ENCODE peak calls at places on chromosomes 7 and 10, in ten cellular contexts. M is GM13977, Z is WERI-Rb-1, X is spleen, C is ascending aorta, R is kidney epithelial cell, O is heart left ventricle, N is dorsolateral prefrontal cortex, T is CD14-positive monocyte, J is B cell. A is an unnamed sample.

GRCh38 chr7:102983602-102984001 is 70.8 kb downstream of the LRRC17 start:
- DNase-seq in M (no peak), Z (no peak), X (no peak), C (no peak), R (no peak), O (no peak), N (no peak), T (no peak), J (no peak), A (no peak)

GRCh38 chr10:6009159-6009558 is 31.8 kb upstream of the IL15RA start:
- DNase-seq in M (no peak), Z (no peak), X (no peak), C (no peak), R (no peak), O (no peak), N (no peak), T (no peak), J (no peak), A (no peak)

GRCh38 chr10:84265378-84265777 is 20.5 kb downstream of the RGR start:
- DNase-seq in M (no peak), Z (no peak), X (no peak), C (no peak), R (no peak), O (no peak), N (no peak), T (no peak), J (no peak), A (no peak)

GRCh38 chr7:37052673-37053072 is 328.4 kb upstream of the AOAH start:
- DNase-seq in M (no peak), Z (no peak), X (no peak), C (no peak), R (no peak), O (no peak), N (no peak), T (no peak), J (no peak), A (peak)

GRCh38 chr7:46723742-46724141 is 802.7 kb upstream of the IGFBP3 start:
- DNase-seq in M (no peak), Z (no peak), X (no peak), C (no peak), R (no peak), O (no peak), N (no peak), T (no peak), J (no peak), A (no peak)

GRCh38 chr7:5526190-5527037 is 102.8 kb upstream of the TNRC18 start:
- DNase-seq in M (no peak), Z (no peak), X (peak), C (no peak), R (no peak), O (peak), N (no peak), T (no peak), J (no peak), A (no peak)

GRCh38 chr7:119935418-119936025 is 337.5 kb upstream of the KCND2 start:
- DNase-seq in M (peak), Z (no peak), X (no peak), C (no peak), R (no peak), O (no peak), N (no peak), T (no peak), J (no peak), A (peak)

GRCh38 chr10:24156686-24157085 is 52.3 kb upstream of the KIAA1217 start:
- DNase-seq in M (no peak), Z (no peak), X (no peak), C (no peak), R (peak), O (no peak), N (no peak), T (no peak), J (no peak), A (no peak)

GRCh38 chr7:2032030-2032875 is 200.5 kb downstream of the MAD1L1 start:
- DNase-seq in M (no peak), Z (no peak), X (peak), C (no peak), R (no peak), O (peak), N (no peak), T (peak), J (no peak), A (no peak)

GRCh38 chr10:66931949-66932343 is 6.1 kb downstream of the LRRTM3 start:
- DNase-seq in M (no peak), Z (no peak), X (no peak), C (no peak), R (no peak), O (no peak), N (peak), T (no peak), J (no peak), A (no peak)

GRCh38 chr7:81482600-81483186 is 287.2 kb downstream of the HGF start:
- DNase-seq in M (peak), Z (no peak), X (no peak), C (no peak), R (no peak), O (no peak), N (no peak), T (no peak), J (no peak), A (peak)

GRCh38 chr10:24307173-24307572 is 98.2 kb downstream of the KIAA1217 start:
- DNase-seq in M (no peak), Z (no peak), X (no peak), C (no peak), R (no peak), O (no peak), N (no peak), T (no peak), J (no peak), A (no peak)

GRCh38 chr7:155858521-155859061 is 46.3 kb upstream of the SHH start:
- DNase-seq in M (no peak), Z (no peak), X (peak), C (no peak), R (peak), O (no peak), N (no peak), T (no peak), J (no peak), A (no peak)

GRCh38 chr7:74230446-74231231 is 20.8 kb downstream of the LAT2 start:
- DNase-seq in M (peak), Z (no peak), X (no peak), C (no peak), R (no peak), O (no peak), N (no peak), T (peak), J (no peak), A (peak)

GRCh38 chr7:35537067-35538023 is 157.6 kb downstream of the HERPUD2 start:
- DNase-seq in M (peak), Z (peak), X (peak), C (no peak), R (peak), O (peak), N (peak), T (peak), J (peak), A (peak)

GRCh38 chr7:140570120-140570519 is 70.5 kb downstream of the DENND2A start:
- DNase-seq in M (no peak), Z (no peak), X (peak), C (no peak), R (no peak), O (peak), N (no peak), T (no peak), J (no peak), A (no peak)

GRCh38 chr10:110643670-110644597 is at the start of gene RBM20:
- DNase-seq in M (peak), Z (peak), X (peak), C (no peak), R (no peak), O (peak), N (no peak), T (no peak), J (peak), A (peak)

GRCh38 chr7:157021893-157022680 is 11.6 kb upstream of the MNX1 start:
- DNase-seq in M (no peak), Z (no peak), X (peak), C (no peak), R (no peak), O (no peak), N (no peak), T (no peak), J (no peak), A (no peak)

GRCh38 chr7:38773430-38773829 is 135.6 kb downstream of the VPS41 start:
- DNase-seq in M (no peak), Z (no peak), X (no peak), C (no peak), R (no peak), O (no peak), N (no peak), T (no peak), J (no peak), A (no peak)

GRCh38 chr7:45179666-45180065 is 22.1 kb downstream of the RAMP3 start:
- DNase-seq in M (no peak), Z (no peak), X (peak), C (no peak), R (no peak), O (no peak), N (no peak), T (no peak), J (no peak), A (no peak)

GRCh38 chr10:72935358-72935757 is 19.2 kb downstream of the PLA2G12B start:
- DNase-seq in M (no peak), Z (no peak), X (no peak), C (no peak), R (peak), O (no peak), N (no peak), T (no peak), J (no peak), A (no peak)

GRCh38 chr7:72183835-72184234 is 228.3 kb downstream of the CALN1 start:
- DNase-seq in M (no peak), Z (peak), X (no peak), C (no peak), R (no peak), O (no peak), N (no peak), T (no peak), J (no peak), A (no peak)

GRCh38 chr10:119541459-119542356 is 811 bp downstream of the RGS10 start:
- DNase-seq in M (peak), Z (no peak), X (peak), C (no peak), R (no peak), O (peak), N (no peak), T (no peak), J (peak), A (peak)

GRCh38 chr10:124017729-124018128 is 75.7 kb downstream of the CHST15 start:
- DNase-seq in M (no peak), Z (no peak), X (peak), C (no peak), R (no peak), O (no peak), N (no peak), T (no peak), J (no peak), A (no peak)
- TF ChIP-seq CTCF in M (no peak), Z (peak), X (no peak), C (no peak), R (no peak), O (no peak), N (no peak), T (no peak), J (no peak), A (no peak)

GRCh38 chr10:69744971-69745370 is 56.7 kb upstream of the COL13A1 start:
- DNase-seq in M (no peak), Z (no peak), X (no peak), C (no peak), R (no peak), O (no peak), N (no peak), T (no peak), J (no peak), A (no peak)

GRCh38 chr10:69741671-69742355 is 59.9 kb upstream of the COL13A1 start:
- DNase-seq in M (no peak), Z (no peak), X (no peak), C (no peak), R (no peak), O (no peak), N (no peak), T (no peak), J (no peak), A (no peak)

GRCh38 chr10:69742356-69742695 is 59.4 kb upstream of the COL13A1 start:
- DNase-seq in M (no peak), Z (no peak), X (no peak), C (no peak), R (no peak), O (no peak), N (no peak), T (no peak), J (no peak), A (no peak)

GRCh38 chr10:69741252-69741651 is 60.5 kb upstream of the COL13A1 start:
- DNase-seq in M (no peak), Z (no peak), X (no peak), C (no peak), R (no peak), O (no peak), N (no peak), T (no peak), J (no peak), A (no peak)

GRCh38 chr10:69742928-69743602 is 58.6 kb upstream of the COL13A1 start:
- DNase-seq in M (no peak), Z (peak), X (no peak), C (no peak), R (no peak), O (no peak), N (peak), T (no peak), J (no peak), A (no peak)
- TF ChIP-seq CTCF in M (peak), Z (peak), X (no peak), C (peak), R (peak), O (no peak), N (peak), T (peak), J (no peak), A (peak)

DNA sequence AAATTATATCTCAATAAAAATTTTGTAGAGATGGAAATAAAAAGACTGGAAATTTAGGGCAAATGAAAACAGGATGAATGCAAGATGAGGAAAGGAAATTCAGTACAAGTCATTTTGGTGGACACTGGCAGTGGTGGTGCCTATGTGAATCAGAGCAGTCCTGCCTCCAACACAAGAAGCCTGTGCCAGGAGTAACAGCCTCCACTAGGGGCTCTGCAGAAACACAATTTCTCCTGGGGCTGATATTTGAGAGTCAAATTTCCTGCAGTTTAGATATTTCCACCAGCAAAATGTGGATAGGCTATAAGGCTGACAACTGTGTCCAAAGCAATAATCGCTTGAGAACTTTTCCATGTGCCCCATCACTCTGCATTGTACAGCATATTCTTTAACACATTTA is 4.7 kb upstream of the PLXDC2 start:
- DNase-seq in M (no peak), Z (no peak), X (no peak), C (no peak), R (no peak), O (no peak), N (peak), T (no peak), J (no peak), A (no peak)
- TF ChIP-seq CTCF in M (no peak), Z (peak), X (no peak), C (peak), R (peak), O (peak), N (peak), T (peak), J (no peak), A (no peak)

DNA sequence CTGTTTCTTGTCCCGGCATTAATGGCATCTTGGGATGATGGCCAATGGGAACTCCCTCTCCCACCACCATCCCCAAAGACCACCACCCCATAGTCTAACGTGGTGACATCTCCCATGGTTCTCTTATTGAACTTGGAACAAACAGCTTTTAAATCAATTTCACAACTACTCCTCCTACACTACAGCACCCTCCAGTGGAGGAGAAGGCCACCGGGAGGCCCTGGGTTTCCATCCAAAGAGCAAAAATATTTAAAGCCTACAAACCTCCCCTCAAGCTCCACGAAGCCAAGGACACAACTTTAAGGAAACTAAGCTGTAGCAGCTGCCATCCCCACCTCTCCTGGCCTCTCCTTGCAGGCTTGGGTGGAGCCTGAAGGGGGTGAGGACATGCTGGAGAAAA is 94.1 kb upstream of the LANCL2 start:
- DNase-seq in M (no peak), Z (no peak), X (no peak), C (no peak), R (no peak), O (no peak), N (no peak), T (no peak), J (no peak), A (no peak)
- TF ChIP-seq CTCF in M (peak), Z (peak), X (no peak), C (no peak), R (peak), O (no peak), N (no peak), T (no peak), J (no peak), A (no peak)

GRCh38 chr7:26368542-26368941 is 76.9 kb downstream of the SNX10 start:
- DNase-seq in M (no peak), Z (no peak), X (no peak), C (no peak), R (no peak), O (no peak), N (no peak), T (no peak), J (no peak), A (no peak)
- TF ChIP-seq CTCF in M (no peak), Z (no peak), X (no peak), C (no peak), R (no peak), O (no peak), N (peak), T (no peak), J (no peak), A (no peak)

DNA sequence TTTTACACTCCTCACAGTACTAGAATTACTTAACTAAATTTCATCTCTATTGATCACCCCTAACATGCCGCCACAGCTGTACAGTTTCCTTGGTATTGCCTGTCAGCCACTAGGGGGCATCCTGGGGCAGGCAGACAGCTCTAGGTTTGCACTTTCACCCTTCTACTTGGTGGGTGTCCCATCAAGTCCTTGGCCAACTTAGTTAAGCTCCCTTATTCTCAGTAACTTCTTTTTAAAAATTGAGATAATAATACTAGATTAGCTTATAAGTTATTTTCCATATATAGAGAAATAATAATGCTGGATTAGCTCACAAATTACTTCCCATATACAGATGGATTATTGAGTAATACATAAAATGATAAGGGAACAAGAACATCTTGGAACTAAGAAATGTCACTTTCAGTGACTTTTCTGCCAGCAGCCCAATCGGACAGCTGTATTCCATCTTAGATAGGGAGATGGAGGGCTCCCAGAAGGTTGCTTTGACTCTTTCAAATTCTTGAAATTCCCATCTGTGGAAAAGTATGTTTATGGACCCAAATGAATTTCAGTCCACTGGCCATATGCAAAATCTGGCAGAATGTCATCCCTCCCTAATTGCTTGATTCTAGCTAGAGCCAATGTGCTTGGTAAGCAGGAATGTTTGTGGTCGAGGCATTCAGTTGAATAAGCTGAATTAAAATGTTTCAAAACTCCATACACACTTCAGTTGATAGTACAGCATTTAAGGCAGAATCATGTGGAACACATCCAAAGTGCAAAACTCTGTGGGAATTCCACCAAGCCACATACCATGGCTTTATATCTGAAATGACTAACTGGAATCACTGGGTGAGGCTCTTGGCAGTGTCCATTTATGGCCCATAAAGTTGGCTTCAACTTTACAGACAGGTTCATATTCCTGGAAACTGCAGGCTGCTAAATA is 309.7 kb downstream of the CSTF2T start:
- DNase-seq in M (peak), Z (peak), X (no peak), C (no peak), R (peak), O (peak), N (no peak), T (no peak), J (peak), A (peak)
- TF ChIP-seq CTCF in M (peak), Z (peak), X (no peak), C (peak), R (peak), O (peak), N (peak), T (peak), J (peak), A (peak)

GRCh38 chr10:122362031-122362592 is 12.4 kb upstream of the PLEKHA1 start:
- DNase-seq in M (no peak), Z (no peak), X (no peak), C (no peak), R (no peak), O (peak), N (no peak), T (no peak), J (no peak), A (no peak)

GRCh38 chr10:122362621-122363020 is 11.9 kb upstream of the PLEKHA1 start:
- DNase-seq in M (no peak), Z (no peak), X (no peak), C (no peak), R (peak), O (no peak), N (no peak), T (no peak), J (no peak), A (no peak)

GRCh38 chr10:122363311-122363710 is 11.2 kb upstream of the PLEKHA1 start:
- DNase-seq in M (no peak), Z (no peak), X (no peak), C (no peak), R (no peak), O (peak), N (no peak), T (no peak), J (no peak), A (no peak)

GRCh38 chr10:122368502-122369254 is 5.8 kb upstream of the PLEKHA1 start:
- DNase-seq in M (no peak), Z (no peak), X (no peak), C (no peak), R (no peak), O (peak), N (peak), T (no peak), J (no peak), A (no peak)

DNA sequence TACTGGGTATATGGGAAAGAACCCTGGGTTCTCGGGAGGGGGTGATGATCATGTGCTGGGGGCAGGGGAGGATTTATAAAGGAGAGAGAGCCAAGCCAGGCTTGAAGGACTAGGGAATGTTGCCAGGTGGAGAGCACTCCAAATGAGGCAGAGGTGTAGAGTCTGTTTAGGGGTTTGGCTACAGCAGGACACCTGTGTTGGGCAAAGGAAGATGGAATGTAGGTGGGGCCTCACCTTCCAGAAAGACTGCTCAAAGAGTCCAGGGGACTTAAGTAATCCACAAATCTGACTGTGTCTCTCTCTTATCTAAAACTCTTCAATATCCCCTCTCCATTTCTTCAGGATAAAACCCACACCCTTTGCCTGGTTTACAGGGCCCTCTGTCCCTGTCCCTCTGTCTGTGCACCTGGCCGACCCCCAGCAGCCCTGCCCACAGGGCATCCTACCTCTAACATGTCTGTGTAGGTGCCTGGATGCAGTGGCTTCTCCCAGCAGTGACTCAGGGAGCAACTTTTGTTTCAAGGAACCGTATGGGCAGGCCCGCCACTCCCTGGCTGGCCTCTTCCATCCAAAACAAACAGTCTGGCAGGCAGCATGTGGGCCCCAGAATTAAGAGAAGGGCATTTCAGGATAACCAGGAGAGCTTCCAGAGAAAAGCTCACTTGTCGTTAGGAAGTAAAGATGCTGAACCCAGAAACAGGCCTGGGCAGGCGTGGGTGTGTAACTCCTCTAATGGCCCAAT is 10.6 kb upstream of the PLEKHA1 start:
- DNase-seq in M (no peak), Z (no peak), X (no peak), C (no peak), R (no peak), O (peak), N (no peak), T (no peak), J (no peak), A (no peak)
- TF ChIP-seq CTCF in M (no peak), Z (no peak), X (no peak), C (no peak), R (no peak), O (no peak), N (no peak), T (no peak), J (no peak), A (no peak)

A was measured in GM20000.